ENCODE peak calls at places on chromosome 17, in six cellular contexts. J, B, Z, G, E and X are unnamed samples.

GRCh38 chr17:43368740-43369506 is 29.9 kb upstream of the ARL4D start:
- DNase-seq in J (peak; percentile 91), B (peak; percentile 83), Z (peak; percentile 94), G (peak; percentile 93), E (no peak), X (no peak)

GRCh38 chr17:57747221-57748017 is 2.3 kb upstream of the CCDC182 start:
- DNase-seq in J (peak; percentile 78), B (peak; percentile 77), Z (no peak), G (no peak), E (peak; percentile 9), X (no peak)

GRCh38 chr17:49862781-49863331 is 15.0 kb upstream of the TAC4 start:
- DNase-seq in J (peak; percentile 22), B (no peak), Z (no peak), G (no peak), E (no peak), X (no peak)

GRCh38 chr17:73226556-73227172 is 33.8 kb downstream of the COG1 start:
- DNase-seq in J (peak; percentile 27), B (no peak), Z (no peak), G (no peak), E (no peak), X (no peak)

GRCh38 chr17:76710863-76711611 is at the start of gene MXRA7:
- DNase-seq in J (peak; percentile 77), B (peak; percentile 69), Z (peak; percentile 93), G (peak; percentile 90), E (no peak), X (no peak)

GRCh38 chr17:80758793-80759673 is 214.4 kb downstream of the RPTOR start:
- DNase-seq in J (peak; percentile 23), B (peak; percentile 19), Z (peak; percentile 69), G (no peak), E (no peak), X (no peak)

GRCh38 chr17:17849863-17850373 is 13.1 kb upstream of the SREBF1 start:
- DNase-seq in J (peak; percentile 68), B (peak; percentile 56), Z (no peak), G (peak; percentile 88), E (no peak), X (no peak)

GRCh38 chr17:410674-411401 is 58.2 kb upstream of the RPH3AL start:
- DNase-seq in J (peak; percentile 9), B (peak; percentile 21), Z (no peak), G (peak; percentile 80), E (no peak), X (no peak)

GRCh38 chr17:17106716-17107115 is 64.5 kb downstream of the MPRIP start:
- DNase-seq in J (peak; percentile 35), B (no peak), Z (no peak), G (no peak), E (no peak), X (no peak)

GRCh38 chr17:10058924-10059683 is 139.3 kb downstream of the GAS7 start:
- DNase-seq in J (no peak), B (no peak), Z (peak; percentile 58), G (no peak), E (no peak), X (no peak)

GRCh38 chr17:51814521-51814920 is 344.0 kb downstream of the CA10 start:
- DNase-seq in J (no peak), B (no peak), Z (no peak), G (no peak), E (no peak), X (no peak)

GRCh38 chr17:69853533-69854262 is 221.3 kb upstream of the KCNJ16 start:
- DNase-seq in J (peak; percentile 55), B (peak; percentile 81), Z (no peak), G (no peak), E (no peak), X (no peak)

GRCh38 chr17:66686601-66687000 is 148.3 kb upstream of the CACNG5 start:
- DNase-seq in J (no peak), B (no peak), Z (no peak), G (no peak), E (no peak), X (no peak)

GRCh38 chr17:36703860-36704266 is 102.5 kb downstream of the MRM1 start:
- DNase-seq in J (peak; percentile 55), B (peak; percentile 20), Z (no peak), G (no peak), E (no peak), X (peak; percentile 93)

GRCh38 chr17:73069164-73069774 is 23.2 kb downstream of the SLC39A11 start:
- DNase-seq in J (no peak), B (no peak), Z (no peak), G (no peak), E (no peak), X (no peak)

DNA sequence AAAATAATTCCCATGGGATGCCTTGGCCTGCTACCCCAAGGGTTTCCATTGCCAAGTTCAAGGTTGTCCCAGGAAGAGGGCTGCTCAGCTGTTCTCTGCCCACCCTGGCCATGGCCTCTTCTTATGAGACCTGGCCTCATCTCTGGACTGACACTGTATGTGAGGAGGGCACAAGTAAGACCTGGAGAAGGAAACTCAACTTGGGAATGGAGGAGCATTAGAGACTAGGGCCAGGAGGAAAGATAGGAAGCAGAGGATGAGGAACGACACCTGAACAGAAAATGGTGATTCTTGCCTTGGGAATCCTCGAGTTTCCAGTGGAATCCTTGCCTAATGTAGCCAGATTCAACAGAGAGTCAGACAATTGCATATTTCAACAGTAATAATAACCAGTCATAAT is 24.6 kb upstream of the GOSR2 start:
- DNase-seq in J (no peak), B (no peak), Z (no peak), G (no peak), E (no peak), X (no peak)
- TF ChIP-seq CTCF in J (no peak), B (no peak), Z (no peak), G (no peak), E (no peak), X (no peak)

GRCh38 chr17:7408863-7409262 is 1.2 kb downstream of the NLGN2 start:
- DNase-seq in J (no peak), B (no peak), Z (no peak), G (no peak), E (no peak), X (no peak)
- TF ChIP-seq CTCF in J (no peak), B (no peak), Z (no peak), G (no peak), E (no peak), X (no peak)

GRCh38 chr17:64145460-64145750 is 15.5 kb upstream of the ERN1 start:
- DNase-seq in J (no peak), B (no peak), Z (no peak), G (no peak), E (no peak), X (no peak)
- TF ChIP-seq CTCF in J (peak; percentile 2), B (no peak), Z (no peak), G (no peak), E (no peak), X (no peak)

GRCh38 chr17:44965491-44966234 is 2.4 kb downstream of the C1QL1 start:
- DNase-seq in J (no peak), B (no peak), Z (no peak), G (no peak), E (no peak), X (no peak)

GRCh38 chr17:44966348-44967025 is 1.6 kb downstream of the C1QL1 start:
- DNase-seq in J (no peak), B (no peak), Z (no peak), G (no peak), E (no peak), X (no peak)

GRCh38 chr17:44960654-44961053 is 7.4 kb downstream of the C1QL1 start:
- DNase-seq in J (no peak), B (no peak), Z (peak; percentile 39), G (no peak), E (no peak), X (no peak)

GRCh38 chr17:44959821-44960523 is 8.1 kb downstream of the C1QL1 start:
- DNase-seq in J (no peak), B (no peak), Z (peak; percentile 61), G (no peak), E (no peak), X (no peak)

GRCh38 chr17:44961921-44962350 is 6.2 kb downstream of the C1QL1 start:
- DNase-seq in J (peak; percentile 42), B (no peak), Z (peak; percentile 47), G (no peak), E (no peak), X (no peak)
- TF ChIP-seq CTCF in J (no peak), B (no peak), Z (no peak), G (no peak), E (no peak), X (peak; percentile 25)

DNA sequence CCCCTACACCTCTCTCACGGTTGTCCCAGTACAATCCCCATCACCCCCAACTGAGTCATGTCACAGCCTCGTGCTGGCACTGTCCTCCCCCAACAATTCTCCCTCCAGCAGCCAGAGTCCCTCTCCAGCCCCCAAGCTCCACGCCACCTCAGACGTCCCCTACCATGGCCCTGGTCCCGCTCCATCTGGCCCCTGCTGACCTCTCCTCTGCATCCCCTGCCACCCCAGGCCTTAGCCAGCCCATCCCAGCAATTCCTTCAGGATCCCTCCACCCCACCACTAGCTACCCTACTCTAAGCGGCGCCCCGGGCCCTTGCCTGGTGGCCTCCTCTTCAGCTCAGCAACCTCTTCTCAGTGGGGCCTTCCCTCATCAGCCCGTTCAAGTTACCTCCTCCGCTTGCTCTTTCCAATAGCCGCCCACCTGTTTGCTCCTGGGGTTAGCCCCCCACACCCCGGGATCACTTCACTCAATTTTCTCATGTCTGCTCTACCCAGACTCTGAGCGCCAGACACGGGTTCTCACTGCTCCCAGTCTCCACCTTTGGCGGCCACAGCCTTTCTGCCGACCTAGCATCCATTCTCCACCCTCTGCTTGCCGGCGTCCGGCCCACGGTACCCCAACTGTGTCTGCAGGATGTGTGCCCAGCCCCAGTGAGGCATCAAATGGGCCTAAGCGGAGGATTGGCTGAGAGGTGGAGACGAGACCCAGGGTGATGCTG is 92.2 kb upstream of the DNAH17 start:
- DNase-seq in J (no peak), B (no peak), Z (no peak), G (peak; percentile 62), E (no peak), X (no peak)
- TF ChIP-seq CTCF in J (no peak), B (no peak), Z (no peak), G (no peak), E (no peak), X (no peak)

DNA sequence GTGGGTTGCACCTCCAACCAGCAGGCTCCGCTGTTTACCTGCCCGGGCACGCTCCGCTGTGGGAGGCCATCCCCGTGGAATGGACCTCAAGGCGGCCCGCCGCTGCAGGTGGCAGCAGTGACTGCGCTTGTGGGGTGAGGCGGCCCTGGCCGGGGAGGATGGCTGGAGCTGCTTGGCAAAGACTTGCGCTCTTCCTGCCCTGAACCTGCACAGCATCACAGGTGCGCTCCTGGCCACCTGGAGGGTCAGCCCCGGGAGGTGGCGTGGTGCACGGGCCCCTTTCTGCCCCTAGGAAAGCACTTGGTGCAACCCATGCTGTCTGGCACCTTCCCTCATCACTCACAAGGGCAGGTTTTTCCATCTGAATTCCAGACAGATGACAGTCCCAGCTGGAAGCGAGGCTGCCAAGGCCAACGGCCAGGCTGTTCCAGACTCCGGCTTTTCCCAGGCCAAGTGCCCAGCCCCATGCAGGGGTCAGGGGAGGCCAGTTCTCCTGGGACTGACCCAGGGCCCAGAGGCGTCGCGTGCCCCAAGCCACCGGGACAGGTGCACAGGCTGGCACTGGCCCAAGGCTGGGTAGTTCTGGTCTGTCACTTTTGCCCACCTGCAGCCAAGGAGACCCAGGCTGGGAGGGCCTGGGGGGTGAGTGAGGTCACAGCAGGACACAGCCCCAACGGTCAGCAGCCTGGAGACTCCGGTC is 13.3 kb downstream of the UTS2R start:
- DNase-seq in J (no peak), B (peak; percentile 27), Z (no peak), G (no peak), E (no peak), X (no peak)
- TF ChIP-seq CTCF in J (no peak), B (no peak), Z (no peak), G (no peak), E (no peak), X (no peak)

GRCh38 chr17:74252272-74252671 is 21.8 kb upstream of the DNAI2 start:
- DNase-seq in J (no peak), B (no peak), Z (no peak), G (no peak), E (no peak), X (no peak)
- TF ChIP-seq CTCF in J (no peak), B (no peak), Z (no peak), G (no peak), E (no peak), X (no peak)